ENCODE peak calls at places on chromosomes 1 and 21, in seven cellular contexts. T, E, W, B, J, D and Y are unnamed samples.

GRCh38 chr1:16163882-16164820 is 8.3 kb upstream of the EPHA2 start:
- DNase-seq in D (no peak), T (peak; percentile 90), J (peak; percentile 96), B (peak; percentile 28), E (no peak), W (peak; percentile 55), Y (peak; percentile 89)

GRCh38 chr1:172394167-172394751 is 26.2 kb upstream of the C1orf105 start:
- DNase-seq in B (no peak), W (no peak), T (no peak), D (no peak), E (no peak), J (no peak), Y (no peak)

GRCh38 chr1:63821650-63822049 is 47.8 kb downstream of the ROR1 start:
- DNase-seq in B (no peak), E (no peak), W (peak; percentile 24), D (no peak), J (no peak), T (no peak), Y (no peak)

GRCh38 chr1:184160236-184160635 is 108.7 kb downstream of the TSEN15 start:
- DNase-seq in J (no peak), E (no peak), W (no peak), T (peak; percentile 79), B (no peak), D (no peak), Y (peak; percentile 96)

GRCh38 chr1:85576642-85577420 is 3.7 kb upstream of the CCN1 start:
- DNase-seq in T (peak; percentile 96), J (peak; percentile 63), D (no peak), B (peak; percentile 95), E (peak; percentile 89), W (peak; percentile 72), Y (no peak)

GRCh38 chr1:27416387-27417111 is 24.1 kb downstream of the GPR3 start:
- DNase-seq in T (peak; percentile 90), W (peak; percentile 47), D (no peak), J (no peak), B (no peak), E (no peak), Y (no peak)

GRCh38 chr1:208110296-208110695 is 133.9 kb downstream of the PLXNA2 start:
- DNase-seq in B (peak; percentile 31), W (peak; percentile 58), J (no peak), D (no peak), E (no peak), T (no peak), Y (no peak)

GRCh38 chr1:174005032-174005431 is 17.1 kb downstream of the RC3H1 start:
- DNase-seq in W (no peak), T (no peak), E (no peak), D (no peak), B (no peak), J (no peak), Y (no peak)

GRCh38 chr1:218851601-218852000 is 322.1 kb upstream of the LYPLAL1 start:
- DNase-seq in W (no peak), E (no peak), B (no peak), J (no peak), T (no peak), D (no peak), Y (no peak)

GRCh38 chr1:56798053-56798471 is 21.1 kb downstream of the FYB2 start:
- DNase-seq in D (no peak), B (no peak), J (no peak), E (no peak), W (no peak), T (peak; percentile 83), Y (no peak)

GRCh38 chr1:30919025-30919881 is 10.7 kb upstream of the SDC3 start:
- DNase-seq in D (no peak), E (no peak), T (peak; percentile 90), B (no peak), J (no peak), W (no peak), Y (no peak)

GRCh38 chr1:51956528-51957509 is 33.7 kb downstream of the RAB3B start:
- DNase-seq in W (no peak), T (peak; percentile 50), E (no peak), D (no peak), B (no peak), J (no peak), Y (no peak)

GRCh38 chr1:96157101-96157500 is 564.5 kb upstream of the PTBP2 start:
- DNase-seq in W (no peak), J (no peak), B (no peak), T (no peak), D (no peak), E (no peak), Y (no peak)

GRCh38 chr1:15428815-15429435 is 9.3 kb upstream of the CTRC start:
- DNase-seq in B (no peak), J (no peak), T (no peak), D (no peak), E (no peak), W (no peak), Y (no peak)

GRCh38 chr1:108878678-108879077 is 1.9 kb downstream of the GPSM2 start:
- DNase-seq in T (no peak), W (no peak), D (no peak), J (no peak), B (no peak), E (no peak), Y (no peak)

GRCh38 chr1:199272690-199273089 is 633.9 kb downstream of the PTPRC start:
- DNase-seq in W (no peak), E (peak; percentile 19), J (peak; percentile 82), T (peak; percentile 89), B (peak; percentile 45), D (no peak), Y (peak; percentile 27)

GRCh38 chr1:109466100-109466439 is 276 bp upstream of the SYPL2 start:
- DNase-seq in B (no peak), J (no peak), D (no peak), W (no peak), E (no peak), T (no peak), Y (no peak)

GRCh38 chr1:53410691-53411090 is 48.5 kb upstream of the DMRTB1 start:
- DNase-seq in J (no peak), E (no peak), B (no peak), T (no peak), W (no peak), D (no peak), Y (no peak)

GRCh38 chr1:5239911-5240310 is 585.5 kb downstream of the AJAP1 start:
- DNase-seq in E (no peak), W (no peak), T (no peak), D (no peak), B (no peak), J (no peak), Y (no peak)

GRCh38 chr1:97042551-97042950 is 321.0 kb downstream of the PTBP2 start:
- DNase-seq in T (no peak), J (no peak), B (no peak), W (no peak), D (no peak), E (no peak), Y (no peak)

GRCh38 chr1:28582248-28582615 is 9.8 kb upstream of the RAB42 start:
- DNase-seq in T (no peak), B (no peak), D (no peak), W (no peak), E (no peak), J (no peak), Y (no peak)

GRCh38 chr1:89001510-89001909 is 9.1 kb upstream of the KYAT3 start:
- DNase-seq in J (no peak), W (no peak), B (no peak), D (no peak), T (peak; percentile 62), E (no peak), Y (no peak)

GRCh38 chr1:111619635-111620411 is at the start of gene RAP1A:
- DNase-seq in E (peak; percentile 96), D (peak; percentile 73), J (peak; percentile 22), W (peak; percentile 95), B (peak; percentile 98), T (peak; percentile 95), Y (peak; percentile 37)

GRCh38 chr1:111621050-111621449 is 1.5 kb downstream of the RAP1A start:
- DNase-seq in B (no peak), T (no peak), J (no peak), W (no peak), D (no peak), E (no peak), Y (no peak)

GRCh38 chr1:111624382-111624781 is 4.8 kb downstream of the RAP1A start:
- DNase-seq in W (no peak), T (no peak), E (no peak), J (no peak), D (no peak), B (no peak), Y (no peak)

GRCh38 chr1:111620412-111620971 is 903 bp downstream of the RAP1A start:
- DNase-seq in B (no peak), D (no peak), E (no peak), T (peak; percentile 67), J (no peak), W (peak; percentile 54), Y (no peak)

GRCh38 chr1:111622166-111622565 is 2.6 kb downstream of the RAP1A start:
- DNase-seq in W (no peak), T (no peak), B (no peak), E (no peak), D (no peak), J (no peak), Y (no peak)
- H3K27ac ChIP-seq in W (no peak overlapping the region), T (no peak overlapping the region), B (no peak overlapping the region), E (no peak overlapping the region), D (peak overlapping the region; percentile 99), J (no peak overlapping the region), Y (no peak overlapping the region)

DNA sequence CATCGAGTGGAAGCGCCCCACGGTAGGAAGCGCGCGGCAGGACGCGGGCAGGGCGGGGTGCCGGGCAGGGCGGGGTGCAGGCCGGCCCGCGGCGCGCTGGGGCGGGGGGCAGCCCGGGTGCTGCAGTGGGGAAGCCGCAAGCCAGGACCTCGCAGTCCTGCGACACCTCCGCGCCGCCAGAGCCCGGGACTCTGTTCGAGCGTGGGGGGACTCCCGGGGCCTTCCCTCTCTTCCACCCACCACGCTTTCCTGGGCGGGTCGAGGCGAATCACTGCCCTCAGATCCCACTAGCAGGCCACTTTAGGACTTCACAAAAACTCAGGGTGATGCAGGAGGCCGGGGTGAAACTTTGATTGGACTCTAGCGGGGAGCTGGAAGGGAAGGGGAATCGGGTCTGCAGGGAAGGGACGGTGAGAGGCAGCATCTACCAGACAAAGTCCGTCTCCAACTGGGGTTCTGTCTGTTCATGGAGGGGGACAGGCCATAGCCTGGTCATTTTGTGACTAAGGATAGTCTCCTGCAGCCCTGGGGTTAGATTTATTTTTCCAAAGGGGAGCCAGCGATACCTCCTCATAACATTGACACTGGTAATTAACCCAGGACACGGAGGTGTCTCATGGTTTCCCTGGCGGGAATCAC is 636 bp downstream of the CAPN2 start:
- DNase-seq in W (peak; percentile 14), T (peak; percentile 44), D (no peak), J (no peak), B (peak; percentile 79), E (no peak), Y (no peak)
- H3K27ac ChIP-seq in W (no peak overlapping the region), T (peak overlapping the region; percentile 3), D (peak overlapping the region; percentile 99), J (peak overlapping the region; percentile 96), B (peak overlapping the region; percentile 91), E (peak overlapping the region; percentile 96), Y (peak overlapping the region; percentile 99)

GRCh38 chr1:151635479-151636072 is 23.7 kb downstream of the SNX27 start:
- DNase-seq in B (no peak), J (no peak), T (peak; percentile 66), W (no peak), E (no peak), D (no peak), Y (no peak)
- H3K27ac ChIP-seq in B (no peak overlapping the region), J (no peak overlapping the region), T (no peak overlapping the region), W (no peak overlapping the region), E (no peak overlapping the region), D (no peak overlapping the region), Y (no peak overlapping the region)

GRCh38 chr21:38990424-38990794 is 184.7 kb downstream of the ETS2 start:
- DNase-seq in W (no peak), B (no peak), E (no peak), T (no peak), J (no peak), D (no peak), Y (no peak)
- H3K27ac ChIP-seq in W (no peak overlapping the region), B (peak overlapping the region; percentile 11), E (peak overlapping the region; percentile 73), T (no peak overlapping the region), J (no peak overlapping the region), D (peak overlapping the region; percentile 77), Y (no peak overlapping the region)

GRCh38 chr1:206661161-206661820 is 23.4 kb upstream of the MAPKAPK2 start:
- DNase-seq in E (no peak), D (no peak), W (no peak), B (no peak), J (no peak), T (no peak), Y (no peak)
- H3K27ac ChIP-seq in E (no peak overlapping the region), D (no peak overlapping the region), W (no peak overlapping the region), B (peak overlapping the region; percentile 50), J (no peak overlapping the region), T (no peak overlapping the region), Y (no peak overlapping the region)